ENCODE peak calls at places on chromosomes 12 and 14, in eight cellular contexts. Q is A549, C is transverse colon, E is right lobe of liver, J is HCT116, O is IMR-90, F is ovary, D is spleen. X is an unnamed sample.

GRCh38 chr12:55815473-55815872 is 2.1 kb downstream of the SARNP start:
- DNase-seq in D (no peak), Q (no peak), O (no peak), J (no peak), F (no peak), C (no peak), E (no peak), X (no peak)

GRCh38 chr14:28323951-28324741 is 442.4 kb upstream of the FOXG1 start:
- DNase-seq in Q (no peak), F (no peak), D (no peak), J (no peak), E (no peak), O (no peak), C (no peak), X (no peak)

GRCh38 chr12:92133166-92133565 is 12.5 kb downstream of the BTG1 start:
- DNase-seq in Q (no peak), J (no peak), O (no peak), F (no peak), C (no peak), E (no peak), D (no peak), X (no peak)

GRCh38 chr12:2891240-2892053 is 756 bp downstream of the TULP3 start:
- DNase-seq in E (peak; percentile 69), J (no peak), O (peak; percentile 61), F (peak; percentile 38), Q (peak; percentile 38), D (no peak), C (peak; percentile 51), X (peak; percentile 60)

GRCh38 chr12:87935216-87935615 is 94.0 kb downstream of the C12orf50 start:
- DNase-seq in D (no peak), O (no peak), F (no peak), Q (no peak), E (no peak), C (no peak), J (no peak), X (no peak)

GRCh38 chr14:52686176-52686575 is 9.2 kb downstream of the ERO1A start:
- DNase-seq in O (no peak), E (no peak), J (no peak), C (no peak), D (no peak), F (no peak), Q (no peak), X (no peak)

GRCh38 chr14:28651148-28651547 is 115.4 kb upstream of the FOXG1 start:
- DNase-seq in Q (no peak), O (peak; percentile 5), F (no peak), D (no peak), J (no peak), E (no peak), C (no peak), X (no peak)

GRCh38 chr12:12720052-12720451 is 2.9 kb downstream of the CDKN1B start:
- DNase-seq in D (no peak), Q (no peak), E (no peak), J (no peak), C (no peak), F (no peak), O (no peak), X (no peak)

GRCh38 chr14:89600950-89601826 is 184.2 kb upstream of the FOXN3 start:
- DNase-seq in D (no peak), Q (no peak), O (no peak), E (no peak), C (no peak), J (no peak), F (no peak), X (no peak)

GRCh38 chr12:22477166-22477893 is 67.0 kb downstream of the C2CD5 start:
- DNase-seq in Q (no peak), F (no peak), J (no peak), E (no peak), D (no peak), O (peak; percentile 85), C (no peak), X (no peak)

GRCh38 chr12:93664573-93665138 is 12.5 kb upstream of the CRADD start:
- DNase-seq in C (no peak), O (peak; percentile 25), Q (no peak), J (no peak), F (no peak), E (no peak), D (no peak), X (no peak)

GRCh38 chr12:21169878-21170472 is 39.0 kb downstream of the SLCO1B1 start:
- DNase-seq in E (no peak), O (peak; percentile 25), J (peak; percentile 37), D (no peak), C (peak; percentile 24), F (no peak), Q (peak; percentile 5), X (peak; percentile 47)

GRCh38 chr12:113071427-113072112 is 15.0 kb downstream of the DTX1 start:
- DNase-seq in E (peak; percentile 79), D (no peak), J (no peak), F (no peak), C (no peak), Q (no peak), O (no peak), X (no peak)

GRCh38 chr12:53217049-53217929 is 10.2 kb upstream of the ITGB7 start:
- DNase-seq in C (peak; percentile 83), O (no peak), J (no peak), F (no peak), D (peak; percentile 87), Q (no peak), E (peak; percentile 67), X (peak; percentile 64)

GRCh38 chr12:19181666-19182426 is 52.3 kb downstream of the PLEKHA5 start:
- DNase-seq in F (no peak), E (no peak), J (no peak), C (no peak), D (no peak), Q (no peak), O (no peak), X (no peak)

GRCh38 chr14:68879841-68880575 is 87.1 kb upstream of the ZFP36L1 start:
- DNase-seq in D (no peak), F (no peak), C (no peak), Q (no peak), J (no peak), O (no peak), E (no peak), X (no peak)

GRCh38 chr12:19643635-19644034 is 204.3 kb downstream of the AEBP2 start:
- DNase-seq in Q (peak; percentile 16), F (peak; percentile 20), D (no peak), J (peak; percentile 39), E (no peak), O (peak; percentile 68), C (no peak), X (peak; percentile 27)

DNA sequence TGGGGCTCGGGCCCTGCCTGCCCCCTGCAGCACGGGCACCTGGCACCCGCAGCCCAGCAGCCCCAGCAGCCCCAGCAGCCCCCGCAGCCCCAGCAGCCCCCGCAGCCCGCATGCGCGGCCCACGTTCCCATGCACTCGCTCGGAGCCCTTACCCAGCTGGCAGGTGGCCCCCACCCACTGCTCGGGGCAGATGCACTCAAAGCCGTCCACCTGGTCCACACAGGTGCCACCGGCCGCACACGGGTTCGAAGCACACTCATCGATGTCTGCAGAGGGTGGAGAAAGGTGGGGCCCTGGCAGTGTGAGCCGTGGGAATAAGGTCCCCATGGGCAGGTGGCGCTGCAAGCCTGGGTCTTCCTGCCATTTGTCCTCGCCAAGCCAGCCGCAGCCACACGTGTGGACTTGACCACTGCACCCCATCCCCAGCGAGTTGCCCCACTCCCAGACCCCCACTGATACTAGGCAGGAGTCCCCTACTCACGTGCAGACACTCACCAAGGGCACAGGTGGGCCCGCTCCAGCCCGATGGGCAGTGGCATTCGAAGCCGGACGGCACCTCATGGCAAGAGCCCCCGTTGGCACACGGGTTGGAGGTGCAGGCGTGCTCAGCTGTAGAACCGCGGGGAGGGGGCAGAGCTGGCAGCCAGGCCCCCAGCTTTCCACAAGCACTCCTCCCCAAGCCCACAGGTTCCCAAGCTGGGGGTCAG is 17.3 kb downstream of the JAG2 start:
- DNase-seq in D (peak; percentile 70), C (no peak), F (no peak), O (no peak), E (peak; percentile 50), Q (no peak), J (no peak), X (no peak)
- H3K4me1 ChIP-seq in D (peaks cover 22% of the 10 kb centered on the region), C (no peaks in the 10 kb centered on the region), F (no peaks in the 10 kb centered on the region), O (no peaks in the 10 kb centered on the region), E (no peaks in the 10 kb centered on the region), Q (no peaks in the 10 kb centered on the region), J (no peaks in the 10 kb centered on the region), X (no peaks in the 10 kb centered on the region)

DNA sequence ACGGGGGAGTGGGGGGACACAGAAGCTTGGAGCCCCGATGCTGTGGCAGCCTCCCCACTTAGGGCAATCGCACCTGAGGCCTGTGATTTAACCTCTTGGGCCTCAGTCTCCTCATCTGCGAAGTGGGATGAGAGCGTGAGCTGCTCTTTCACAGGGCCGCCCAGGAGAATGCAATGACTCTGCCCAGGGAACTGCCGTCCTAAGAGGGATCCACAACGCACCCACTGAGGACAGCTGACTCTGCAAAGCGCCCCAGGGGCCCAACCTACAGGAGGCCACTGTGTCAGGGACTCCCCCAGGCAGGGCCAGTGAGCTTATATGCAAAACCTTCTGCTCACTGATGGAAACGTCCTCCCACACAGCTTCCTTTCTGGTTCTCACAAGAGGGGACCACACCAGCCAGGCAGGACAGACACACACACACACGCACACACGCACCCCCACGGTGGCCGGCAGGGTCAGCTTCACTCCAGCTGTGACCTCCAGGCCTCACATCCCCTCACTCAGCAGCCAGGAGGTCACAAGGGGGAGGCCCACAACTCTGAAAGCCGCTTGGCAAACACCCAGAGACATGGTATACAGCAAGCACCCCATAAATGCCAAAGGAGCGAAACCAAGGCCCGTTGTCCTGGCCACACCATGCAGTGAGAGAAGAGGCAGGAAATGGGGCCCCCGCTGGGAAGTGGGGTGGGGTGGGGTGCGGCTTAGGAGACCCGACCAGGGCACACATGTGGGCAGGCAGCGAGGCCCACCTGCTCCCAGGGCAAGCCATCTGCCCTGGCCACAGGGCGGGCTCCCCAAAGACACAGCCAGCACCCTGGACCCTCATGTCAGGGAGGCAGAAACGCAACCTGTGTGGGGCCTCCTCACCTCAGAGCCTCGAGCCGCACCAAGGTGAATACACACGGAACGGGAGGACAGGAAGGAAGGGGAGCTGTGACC is 73.3 kb downstream of the NCOR2 start:
- DNase-seq in F (no peak), C (peak; percentile 51), E (no peak), O (no peak), J (no peak), Q (no peak), D (peak; percentile 87), X (no peak)
- TF ChIP-seq POLR2A in F (no peak), C (no peak), E (no peak), O (no peak), J (no peak), Q (no peak), D (no peak), X (no peak)

DNA sequence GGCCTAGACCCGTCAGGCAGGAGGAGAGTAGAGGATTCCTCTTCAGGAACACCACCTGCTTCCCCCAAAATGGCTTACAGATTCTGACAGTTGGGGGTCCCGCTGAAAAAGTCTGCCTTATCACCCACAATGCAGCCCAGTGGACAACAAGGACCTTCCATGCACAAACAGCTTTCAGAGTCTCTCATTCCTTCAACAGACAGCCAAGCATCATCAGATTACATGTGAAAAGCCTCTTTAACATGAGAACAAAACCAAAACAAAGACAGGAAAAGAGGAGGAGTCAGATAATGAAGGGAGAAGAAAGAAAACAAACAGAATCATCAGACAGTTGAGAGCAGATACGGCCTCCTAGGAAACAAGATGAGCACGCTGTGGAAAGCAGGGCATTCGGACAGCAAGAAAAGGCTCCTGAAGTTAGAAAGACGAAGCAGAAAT is 18.3 kb downstream of the KCTD10 start:
- DNase-seq in E (no peak), D (no peak), F (no peak), Q (no peak), O (peak; percentile 74), C (no peak), J (no peak), X (no peak)
- H3K4me1 ChIP-seq in E (peaks cover 34% of the 10 kb centered on the region), D (peaks cover 67% of the 10 kb centered on the region), F (peaks cover 38% of the 10 kb centered on the region), Q (peaks cover 33% of the 10 kb centered on the region), O (peaks cover 44% of the 10 kb centered on the region), C (peaks cover 64% of the 10 kb centered on the region), J (peaks cover 29% of the 10 kb centered on the region), X (peaks cover 36% of the 10 kb centered on the region)

GRCh38 chr12:131607658-131608447 is 103.0 kb upstream of the SFSWAP start:
- DNase-seq in Q (no peak), E (no peak), F (no peak), O (no peak), D (peak; percentile 64), J (no peak), C (peak; percentile 40), X (no peak)
- TF ChIP-seq POLR2A in Q (no peak), E (no peak), F (no peak), O (no peak), D (no peak), J (no peak), C (no peak), X (no peak)